ENCODE peak calls at places on chromosomes 13 and 19, in four cellular contexts. A is ascending aorta, M is hepatocyte, J is transverse colon. V is an unnamed sample.

GRCh38 chr13:40786568-40786996 is 2.8 kb upstream of the SLC25A15 start:
- DNase-seq in A (no peak), M (no peak), J (no peak), V (no peak)

GRCh38 chr19:17205237-17206140 is 9.7 kb upstream of the USE1 start:
- DNase-seq in A (no peak), M (peak; percentile 77), J (peak; percentile 82), V (peak; percentile 46)

GRCh38 chr13:29284726-29285125 is 310.8 kb downstream of the SLC7A1 start:
- DNase-seq in A (no peak), M (no peak), J (no peak), V (no peak)

GRCh38 chr19:5955638-5955935 is 22.4 kb downstream of the RANBP3 start:
- DNase-seq in A (no peak), M (no peak), J (no peak), V (no peak)

GRCh38 chr19:43503501-43504425 is 783 bp downstream of the PHLDB3 start:
- DNase-seq in A (peak; percentile 98), M (peak; percentile 99), J (peak; percentile 98), V (peak; percentile 99)

GRCh38 chr13:77383097-77383496 is 56.2 kb upstream of the MYCBP2 start:
- DNase-seq in A (no peak), M (no peak), J (no peak), V (no peak)

GRCh38 chr19:50492303-50493052 is 15.8 kb upstream of the GARIN5A start:
- DNase-seq in A (no peak), M (no peak), J (no peak), V (no peak)

GRCh38 chr13:112443191-112444000 is 67.2 kb downstream of the SPACA7 start:
- DNase-seq in A (no peak), M (no peak), J (no peak), V (no peak)

GRCh38 chr19:38070573-38070972 is 153.4 kb downstream of the DPF1 start:
- DNase-seq in A (no peak), M (no peak), J (no peak), V (peak; percentile 70)

GRCh38 chr13:94251801-94252200 is 227.7 kb downstream of the DCT start:
- DNase-seq in A (no peak), M (peak; percentile 8), J (no peak), V (no peak)

GRCh38 chr13:42420304-42420703 is 148.4 kb downstream of the AKAP11 start:
- DNase-seq in A (no peak), M (no peak), J (no peak), V (no peak)

GRCh38 chr13:92297971-92298942 is 899.8 kb downstream of the GPC5 start:
- DNase-seq in A (no peak), M (no peak), J (no peak), V (no peak)

GRCh38 chr13:81058916-81059290 is 718.0 kb upstream of the SPRY2 start:
- DNase-seq in A (no peak), M (no peak), J (no peak), V (no peak)

GRCh38 chr13:78601124-78601885 is 2.0 kb downstream of the POU4F1 start:
- DNase-seq in A (no peak), M (peak; percentile 55), J (no peak), V (no peak)

GRCh38 chr19:43594710-43595604 is 977 bp downstream of the IRGQ start:
- DNase-seq in A (peak; percentile 78), M (peak; percentile 90), J (peak; percentile 62), V (peak; percentile 43)

GRCh38 chr13:29230446-29230845 is 365.0 kb downstream of the SLC7A1 start:
- DNase-seq in A (no peak), M (no peak), J (no peak), V (no peak)

GRCh38 chr19:53157601-53158000 is 1.3 kb downstream of the ZNF347 start:
- DNase-seq in A (no peak), M (peak; percentile 25), J (no peak), V (peak; percentile 11)

GRCh38 chr19:53898166-53898565 is 10.9 kb upstream of the CACNG7 start:
- DNase-seq in A (no peak), M (no peak), J (no peak), V (no peak)

GRCh38 chr13:28493740-28494536 is 990 bp downstream of the FLT1 start:
- DNase-seq in A (no peak), M (no peak), J (no peak), V (no peak)

GRCh38 chr13:21297914-21298831 is 121.7 kb downstream of the MRPL57 start:
- DNase-seq in A (peak; percentile 89), M (peak; percentile 97), J (peak; percentile 90), V (peak; percentile 82)

GRCh38 chr19:46056536-46056935 is 15.7 kb upstream of the IGFL4 start:
- DNase-seq in A (no peak), M (no peak), J (no peak), V (no peak)

GRCh38 chr19:34481861-34482379 is 362 bp downstream of the WTIP start:
- DNase-seq in A (peak; percentile 68), M (no peak), J (no peak), V (no peak)

GRCh38 chr13:49498211-49498610 is 2.5 kb downstream of the PHF11 start:
- DNase-seq in A (no peak), M (no peak), J (no peak), V (no peak)

GRCh38 chr13:27174766-27175455 is 3.3 kb upstream of the USP12 start:
- DNase-seq in A (no peak), M (no peak), J (no peak), V (no peak)

GRCh38 chr13:111289251-111289650 is 31.2 kb upstream of the TEX29 start:
- DNase-seq in A (no peak), M (no peak), J (no peak), V (no peak)

GRCh38 chr13:74771964-74772363 is 637.8 kb upstream of the KLF12 start:
- DNase-seq in A (no peak), M (no peak), J (no peak), V (no peak)

GRCh38 chr19:30330266-30330665 is 41.9 kb upstream of the ZNF536 start:
- DNase-seq in A (no peak), M (no peak), J (no peak), V (no peak)

GRCh38 chr19:6509118-6509971 is 7.2 kb upstream of the TUBB4A start:
- DNase-seq in A (no peak), M (peak; percentile 45), J (no peak), V (no peak)

GRCh38 chr13:77859450-77859849 is 59.2 kb downstream of the EDNRB start:
- DNase-seq in A (no peak), M (no peak), J (peak; percentile 13), V (no peak)

GRCh38 chr19:49233163-49233562 is 75.6 kb downstream of the TRPM4 start:
- DNase-seq in A (no peak), M (no peak), J (no peak), V (no peak)

GRCh38 chr13:94674609-94675348 is 37.6 kb downstream of the SOX21 start:
- DNase-seq in A (no peak), M (peak; percentile 78), J (peak; percentile 46), V (peak; percentile 37)

GRCh38 chr19:45613926-45614725 is 12.1 kb upstream of the GPR4 start:
- DNase-seq in A (no peak), M (peak; percentile 83), J (peak; percentile 73), V (peak; percentile 46)

GRCh38 chr19:10761443-10762242 is 43.8 kb downstream of the DNM2 start:
- DNase-seq in A (no peak), M (no peak), J (peak; percentile 61), V (no peak)

GRCh38 chr19:10758978-10759377 is 41.1 kb downstream of the DNM2 start:
- DNase-seq in A (no peak), M (no peak), J (no peak), V (no peak)

GRCh38 chr19:10763399-10763798 is 45.5 kb downstream of the DNM2 start:
- DNase-seq in A (no peak), M (no peak), J (no peak), V (no peak)

GRCh38 chr19:10762656-10763055 is 44.8 kb downstream of the DNM2 start:
- DNase-seq in A (no peak), M (no peak), J (peak; percentile 81), V (no peak)

GRCh38 chr19:10760268-10760944 is 42.5 kb downstream of the DNM2 start:
- DNase-seq in A (no peak), M (peak; percentile 67), J (peak; percentile 49), V (no peak)
- H3K27ac ChIP-seq in A (peak overlapping the region; percentile 6), M (peak overlapping the region; percentile 82), J (peak overlapping the region; percentile 83), V (no peak overlapping the region)

GRCh38 chr13:98445340-98446233 is 131.3 kb downstream of the STK24 start:
- DNase-seq in A (peak; percentile 81), M (peak; percentile 85), J (peak; percentile 80), V (peak; percentile 55)
- TF ChIP-seq CTCF in A (peak; percentile 96), M (peak; percentile 84), J (peak; percentile 98), V (peak; percentile 88)

DNA sequence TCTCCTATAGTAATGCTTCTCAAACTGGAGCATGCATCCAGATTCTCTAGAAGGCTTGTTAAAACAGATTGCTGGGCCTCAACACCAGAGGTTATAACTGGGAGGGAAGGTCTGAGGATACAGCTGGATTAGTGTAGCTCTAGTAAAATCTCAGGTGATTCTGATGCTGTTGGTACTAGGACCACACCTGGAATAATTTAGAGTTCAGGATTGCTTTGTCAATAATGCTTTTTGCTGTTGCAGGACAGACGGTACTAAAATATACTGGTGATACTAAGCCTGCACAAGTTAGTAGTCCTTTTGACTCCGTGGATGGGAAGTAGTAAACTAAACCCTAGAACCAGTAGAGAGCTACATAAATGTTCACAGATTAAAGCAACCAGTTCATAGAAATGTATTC is 258.1 kb upstream of the STARD13 start:
- DNase-seq in A (no peak), M (peak; percentile 18), J (no peak), V (no peak)
- H3K4me3 ChIP-seq in A (peak overlapping the region; percentile 66), M (peak overlapping the region; percentile 30), J (peak overlapping the region; percentile 42), V (no peak overlapping the region)

GRCh38 chr19:2338751-2339643 is 10.5 kb downstream of the SPPL2B start:
- DNase-seq in A (no peak), M (no peak), J (no peak), V (no peak)
- H3K27ac ChIP-seq in A (no peak overlapping the region), M (no peak overlapping the region), J (no peak overlapping the region), V (no peak overlapping the region)

GRCh38 chr13:109135018-109135417 is 505.6 kb downstream of the MYO16 start:
- DNase-seq in A (no peak), M (no peak), J (no peak), V (no peak)
- TF ChIP-seq CTCF in A (no peak), M (peak; percentile 12), J (no peak), V (no peak)

GRCh38 chr13:36841411-36841810 is 22.4 kb downstream of the RFXAP start:
- DNase-seq in A (no peak), M (no peak), J (no peak), V (no peak)
- H3K4me3 ChIP-seq in A (no peak overlapping the region), M (no peak overlapping the region), J (no peak overlapping the region), V (no peak overlapping the region)

DNA sequence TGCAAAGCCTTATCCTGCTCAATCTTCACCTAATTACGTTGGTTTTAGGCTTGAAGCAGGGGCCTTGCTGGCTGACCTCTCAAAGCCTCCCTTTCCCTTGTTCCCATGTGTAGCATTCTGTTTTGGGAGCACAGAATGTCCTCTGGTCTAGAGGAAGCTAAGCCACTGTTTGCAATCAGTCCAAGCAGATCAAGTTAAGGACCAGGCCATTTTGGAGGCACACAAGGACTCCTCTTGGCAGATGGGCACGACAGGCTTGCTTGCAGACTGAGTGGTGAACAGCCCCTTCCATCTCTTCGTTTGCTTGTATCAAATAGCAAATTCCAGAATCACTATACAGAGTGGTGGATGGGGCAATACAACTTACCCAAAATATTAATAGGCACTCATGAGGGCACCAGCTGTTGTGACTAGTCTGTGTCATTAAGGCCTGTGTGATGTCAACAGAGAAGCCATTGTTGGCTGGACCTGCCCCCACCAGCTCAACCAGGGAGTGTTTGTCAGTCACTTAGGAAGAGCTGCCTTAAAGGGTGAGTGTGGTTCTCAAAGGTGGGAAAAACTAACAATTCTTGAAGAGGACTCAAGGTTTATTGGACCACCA is 215.5 kb upstream of the SERP2 start:
- DNase-seq in A (no peak), M (no peak), J (no peak), V (no peak)
- H3K27ac ChIP-seq in A (peak overlapping the region; percentile 84), M (peak overlapping the region; percentile 84), J (no peak overlapping the region), V (no peak overlapping the region)

V was measured in prostate gland.